ENCODE peak calls at places on chromosomes 13 and 19, in eight cellular contexts. R, V, Q, A, Y, I, K and X are unnamed samples.

GRCh38 chr13:82878536-82878935 is 1003.7 kb downstream of the SLITRK1 start:
- DNase-seq in Y (no peak), R (no peak), I (no peak), A (no peak), K (no peak), V (no peak), Q (no peak), X (no peak)

GRCh38 chr13:52838433-52839107 is 9.9 kb downstream of the PCDH8 start:
- DNase-seq in I (no peak), K (no peak), Q (no peak), Y (no peak), A (no peak), R (no peak), V (no peak), X (no peak)

GRCh38 chr19:2722541-2723344 is 1.6 kb upstream of the DIRAS1 start:
- DNase-seq in A (no peak), K (no peak), Y (peak), Q (peak), V (peak), I (peak), R (no peak), X (peak)

GRCh38 chr13:89959074-89959473 is 1388.4 kb upstream of the MIR17HG start:
- DNase-seq in A (no peak), Q (no peak), Y (no peak), K (no peak), R (no peak), I (no peak), V (no peak), X (no peak)

GRCh38 chr19:28971011-28971410 is 241.9 kb downstream of the UQCRFS1 start:
- DNase-seq in A (no peak), Y (no peak), Q (no peak), R (no peak), I (no peak), K (no peak), V (no peak), X (peak)

GRCh38 chr19:1264801-1265610 is 4.1 kb upstream of the CIRBP start:
- DNase-seq in A (no peak), V (no peak), K (peak), Q (peak), Y (peak), R (peak), I (peak), X (peak)

GRCh38 chr19:11486661-11487503 is 6.0 kb upstream of the ELAVL3 start:
- DNase-seq in Y (no peak), K (no peak), V (no peak), Q (no peak), A (no peak), R (no peak), I (no peak), X (no peak)

GRCh38 chr13:105474983-105475382 is 1060.5 kb downstream of the EFNB2 start:
- DNase-seq in Q (no peak), I (no peak), V (no peak), K (no peak), Y (no peak), R (no peak), A (no peak), X (no peak)

GRCh38 chr13:87089391-87089790 is 581.8 kb upstream of the SLITRK5 start:
- DNase-seq in A (no peak), I (no peak), Q (no peak), V (no peak), R (no peak), Y (no peak), K (no peak), X (peak)

GRCh38 chr13:51246411-51247298 is 24.5 kb downstream of the FAM124A start:
- DNase-seq in V (no peak), I (no peak), Y (peak), K (no peak), Q (peak), R (no peak), A (no peak), X (no peak)

GRCh38 chr13:57063007-57063406 is 77.7 kb upstream of the PRR20A start:
- DNase-seq in I (no peak), V (no peak), K (no peak), Q (no peak), R (no peak), A (no peak), Y (no peak), X (no peak)

GRCh38 chr19:35404879-35405622 is 34.2 kb downstream of the GPR42 start:
- DNase-seq in R (peak), I (no peak), Y (no peak), A (peak), K (peak), V (no peak), Q (no peak), X (peak)

GRCh38 chr19:28281676-28282075 is 931.3 kb downstream of the UQCRFS1 start:
- DNase-seq in R (no peak), Q (no peak), Y (no peak), I (no peak), K (no peak), A (no peak), V (no peak), X (no peak)

GRCh38 chr19:55080121-55080914 is 4.6 kb downstream of the EPS8L1 start:
- DNase-seq in V (peak), Q (peak), I (no peak), R (peak), Y (peak), A (peak), K (peak), X (peak)

GRCh38 chr13:114286808-114287207 is 5.4 kb downstream of the UPF3A start:
- DNase-seq in K (no peak), V (no peak), R (no peak), I (no peak), Q (no peak), Y (no peak), A (no peak), X (peak)

GRCh38 chr13:114108894-114109293 is 23.5 kb downstream of the RASA3 start:
- DNase-seq in V (peak), I (peak), Q (no peak), R (peak), Y (no peak), A (no peak), K (no peak), X (no peak)

GRCh38 chr13:102907886-102908515 is 62.2 kb downstream of the ERCC5 start:
- DNase-seq in I (no peak), Q (no peak), A (no peak), R (no peak), V (no peak), Y (no peak), K (no peak), X (no peak)

GRCh38 chr19:45782162-45782623 is at the start of gene DMPK:
- DNase-seq in V (no peak), I (peak), A (no peak), Q (peak), K (no peak), R (no peak), Y (peak), X (no peak)

GRCh38 chr19:34274827-34275625 is 20.7 kb downstream of the GARRE1 start:
- DNase-seq in Y (no peak), Q (no peak), V (no peak), A (no peak), K (no peak), R (no peak), I (no peak), X (peak)

GRCh38 chr13:113589961-113590339 is 5.4 kb downstream of the TFDP1 start:
- DNase-seq in I (no peak), V (no peak), R (no peak), A (no peak), Y (no peak), K (no peak), Q (no peak), X (no peak)

GRCh38 chr13:35143123-35143522 is 201.1 kb downstream of the NBEA start:
- DNase-seq in Q (no peak), V (no peak), A (no peak), R (no peak), Y (no peak), K (no peak), I (no peak), X (peak)

GRCh38 chr13:113723400-113724015 is 35.5 kb upstream of the TMEM255B start:
- DNase-seq in R (no peak), V (no peak), I (no peak), A (no peak), K (no peak), Q (no peak), Y (no peak), X (no peak)

GRCh38 chr13:24183741-24184182 is 23.2 kb downstream of the SPATA13 start:
- DNase-seq in I (no peak), K (no peak), R (peak), V (no peak), Y (no peak), Q (no peak), A (no peak), X (no peak)

GRCh38 chr19:42816901-42817300 is 51.4 kb upstream of the PSG8 start:
- DNase-seq in I (no peak), Q (no peak), V (no peak), K (no peak), Y (no peak), R (no peak), A (no peak), X (peak)

GRCh38 chr19:7570761-7571160 is 24.9 kb upstream of the CAMSAP3 start:
- DNase-seq in V (no peak), Q (no peak), R (no peak), K (no peak), Y (no peak), I (no peak), A (no peak), X (no peak)

GRCh38 chr13:74148437-74148836 is 14.2 kb upstream of the KLF12 start:
- DNase-seq in Y (no peak), R (no peak), Q (no peak), I (no peak), V (no peak), A (no peak), K (no peak), X (no peak)

GRCh38 chr13:50448535-50448981 is 394.9 kb downstream of the DLEU7 start:
- DNase-seq in K (no peak), Q (no peak), A (no peak), R (no peak), Y (peak), V (no peak), I (no peak), X (no peak)

GRCh38 chr19:2609389-2610116 is 92.9 kb downstream of the GNG7 start:
- DNase-seq in Q (peak), V (peak), K (peak), A (no peak), I (no peak), R (no peak), Y (no peak), X (no peak)

GRCh38 chr19:36046443-36047050 is 7.5 kb downstream of the THAP8 start:
- DNase-seq in K (no peak), A (no peak), R (no peak), V (no peak), Y (no peak), Q (no peak), I (no peak), X (peak)

GRCh38 chr13:110238795-110239194 is 68.2 kb downstream of the COL4A1 start:
- DNase-seq in K (no peak), I (no peak), Y (peak), A (no peak), Q (no peak), R (no peak), V (no peak), X (peak)
- H3K4me3 ChIP-seq in K (no peak), I (no peak), Y (no peak), A (no peak), Q (peak), R (no peak), V (no peak), X (no peak)

GRCh38 chr19:41189425-41190065 is 3.5 kb upstream of the CYP2S1 start:
- DNase-seq in K (no peak), Y (no peak), V (no peak), A (no peak), Q (no peak), I (no peak), R (no peak), X (no peak)
- H3K4me3 ChIP-seq in K (no peak), Y (no peak), V (no peak), A (no peak), Q (no peak), I (no peak), R (no peak), X (no peak)

GRCh38 chr19:5585461-5586299 is 17.9 kb upstream of the TINCR start:
- DNase-seq in V (no peak), I (no peak), K (no peak), Q (no peak), R (no peak), A (no peak), Y (peak), X (peak)
- H3K4me3 ChIP-seq in V (no peak), I (no peak), K (no peak), Q (no peak), R (no peak), A (no peak), Y (no peak), X (no peak)

DNA sequence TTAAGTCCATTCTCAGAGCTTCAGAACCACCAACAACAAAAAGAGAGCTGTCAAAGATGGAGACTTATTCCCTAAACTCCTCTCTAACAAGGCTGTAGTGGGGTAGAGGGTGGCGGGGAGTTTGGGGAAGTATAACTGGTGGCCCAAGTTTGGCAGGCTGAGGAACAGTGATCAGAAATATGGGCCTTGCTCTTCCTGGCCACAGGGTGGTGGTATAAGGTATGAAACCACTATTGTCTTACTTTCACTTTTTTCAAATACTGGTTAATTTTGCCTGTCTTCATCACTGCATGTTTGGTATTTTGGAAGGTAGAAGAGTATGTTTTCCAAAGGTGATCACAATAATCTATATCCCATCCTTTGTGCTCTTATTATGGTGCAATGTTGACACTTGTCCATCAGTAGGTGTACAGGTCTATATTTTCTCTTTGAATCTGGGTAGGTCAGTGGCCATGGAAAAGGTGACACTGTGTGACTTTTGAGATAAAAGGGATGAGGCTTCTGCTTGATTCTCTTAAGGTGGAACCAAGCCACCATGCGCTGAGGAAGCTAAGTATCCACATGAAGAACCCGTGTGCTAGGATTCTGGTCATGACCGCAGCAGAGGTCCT is 23.2 kb upstream of the GPC5 start:
- DNase-seq in A (no peak), Q (no peak), K (peak), R (no peak), V (no peak), Y (no peak), I (no peak), X (peak)
- H3K4me3 ChIP-seq in A (no peak), Q (no peak), K (no peak), R (no peak), V (no peak), Y (no peak), I (no peak), X (no peak)

GRCh38 chr13:26787961-26788360 is 27.4 kb upstream of the GPR12 start:
- DNase-seq in V (no peak), I (no peak), A (no peak), R (no peak), K (no peak), Q (no peak), Y (no peak), X (no peak)

GRCh38 chr13:26786651-26787295 is 26.2 kb upstream of the GPR12 start:
- DNase-seq in K (no peak), Q (no peak), V (no peak), I (no peak), Y (no peak), A (no peak), R (no peak), X (no peak)

GRCh38 chr13:26784704-26785639 is 24.4 kb upstream of the GPR12 start:
- DNase-seq in R (peak), A (no peak), V (no peak), Q (no peak), K (peak), I (no peak), Y (no peak), X (no peak)

GRCh38 chr13:26785845-26786630 is 25.5 kb upstream of the GPR12 start:
- DNase-seq in V (no peak), A (no peak), I (no peak), Q (no peak), K (peak), Y (peak), R (peak), X (no peak)
- H3K4me3 ChIP-seq in V (peak), A (peak), I (no peak), Q (peak), K (peak), Y (no peak), R (no peak), X (no peak)

DNA sequence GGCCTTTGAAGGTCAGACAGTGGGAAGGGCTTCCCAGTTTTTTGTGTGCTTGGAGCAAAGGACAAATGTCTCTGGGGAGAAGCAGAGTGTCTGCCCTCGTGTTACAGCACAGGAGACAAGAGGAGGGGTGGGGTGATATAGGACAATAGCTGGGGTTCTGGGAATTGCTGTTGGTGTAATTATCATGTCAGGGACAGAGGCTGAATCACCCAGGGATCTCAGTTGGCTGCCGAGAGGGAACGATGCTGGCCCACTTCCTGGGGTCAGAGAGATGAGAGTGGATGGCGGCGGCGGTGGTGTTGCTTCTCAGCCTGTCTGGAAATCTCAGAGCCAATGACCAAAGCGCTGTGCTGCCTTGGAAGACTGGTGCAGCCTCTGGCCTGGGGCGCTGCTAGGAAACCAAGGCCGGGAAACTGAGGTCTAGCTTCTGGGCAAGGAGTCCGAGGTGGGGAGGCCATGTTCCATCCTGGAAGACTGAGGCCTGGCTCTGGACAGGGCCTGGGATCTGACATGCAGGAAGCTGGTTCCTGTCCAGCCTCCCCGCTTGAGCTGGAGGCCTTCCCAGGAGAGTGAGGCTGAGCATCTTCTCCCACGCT is 1.3 kb downstream of the INAFM1 start:
- DNase-seq in V (peak), I (peak), K (no peak), Q (peak), R (no peak), A (no peak), Y (peak), X (peak)
- H3K4me3 ChIP-seq in V (peak), I (no peak), K (no peak), Q (peak), R (no peak), A (no peak), Y (no peak), X (no peak)

DNA sequence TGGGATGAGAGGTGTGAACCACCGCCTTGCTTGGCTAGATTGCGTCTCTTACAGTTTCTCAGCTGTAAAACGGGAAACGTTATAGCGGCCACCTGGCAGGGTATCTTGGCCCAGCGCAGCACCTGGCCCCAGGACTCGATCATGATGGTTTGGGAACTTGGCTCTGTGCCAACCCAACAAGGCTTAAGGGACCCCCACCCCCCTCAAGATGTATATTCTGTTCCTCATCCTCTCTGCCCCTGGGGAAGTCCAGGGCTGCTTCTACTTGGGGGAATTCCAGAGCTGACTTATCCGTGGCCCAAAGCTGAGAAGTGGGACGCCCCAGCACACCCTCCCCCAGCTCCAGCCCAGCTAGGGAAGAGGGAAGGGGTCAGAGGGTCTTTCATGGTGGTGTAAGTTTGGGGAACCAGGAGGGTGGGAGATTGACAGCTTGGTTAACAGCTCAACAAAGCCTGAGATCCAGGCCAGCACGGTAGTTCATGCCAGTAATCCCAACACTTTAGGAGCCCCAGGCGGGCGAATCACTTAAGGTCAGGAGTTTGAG is 695 bp downstream of the ICAM1 start:
- DNase-seq in A (peak), I (no peak), Y (no peak), V (no peak), K (peak), Q (no peak), R (no peak), X (peak)
- H3K4me3 ChIP-seq in A (peak), I (peak), Y (peak), V (peak), K (peak), Q (peak), R (no peak), X (peak)